ENCODE peak calls at places on chromosomes 7 and 10, in five cellular contexts. D is ovary; G is K562; C is tibial nerve; N is naive thymus-derived CD4-positive, alpha-beta T cell. K is an unnamed sample.

GRCh38 chr10:29634764-29635625 is at the start of gene SVIL:
- DNase-seq in D (peak; percentile 87), G (no peak), C (peak; percentile 70), N (no peak), K (no peak)

GRCh38 chr10:50310560-50311174 is 59.4 kb upstream of the ASAH2 start:
- DNase-seq in D (no peak), G (peak; percentile 76), C (no peak), N (no peak), K (peak; percentile 50)

GRCh38 chr7:46525876-46526275 is 604.8 kb upstream of the IGFBP3 start:
- DNase-seq in D (no peak), G (no peak), C (no peak), N (no peak), K (no peak)

GRCh38 chr10:132517951-132518521 is 19.6 kb upstream of the INPP5A start:
- DNase-seq in D (peak; percentile 48), G (peak; percentile 33), C (no peak), N (no peak), K (no peak)

GRCh38 chr7:55247466-55247865 is 117.7 kb upstream of the LANCL2 start:
- DNase-seq in D (no peak), G (no peak), C (no peak), N (no peak), K (no peak)

GRCh38 chr10:83166344-83166743 is 973.0 kb upstream of the GHITM start:
- DNase-seq in D (no peak), G (no peak), C (no peak), N (no peak), K (peak; percentile 39)

GRCh38 chr7:45978010-45978681 is 57.1 kb upstream of the IGFBP3 start:
- DNase-seq in D (no peak), G (no peak), C (no peak), N (no peak), K (peak; percentile 13)

GRCh38 chr7:132368246-132368900 is 207.9 kb downstream of the PLXNA4 start:
- DNase-seq in D (no peak), G (no peak), C (no peak), N (no peak), K (no peak)

GRCh38 chr7:108515013-108515412 is 10.9 kb downstream of the PNPLA8 start:
- DNase-seq in D (no peak), G (no peak), C (no peak), N (no peak), K (no peak)

GRCh38 chr7:33836797-33837355 is 68.5 kb upstream of the BMPER start:
- DNase-seq in D (no peak), G (peak; percentile 14), C (no peak), N (no peak), K (peak; percentile 47)

GRCh38 chr7:10401793-10402192 is 571.9 kb upstream of the PHF14 start:
- DNase-seq in D (no peak), G (no peak), C (no peak), N (no peak), K (no peak)

GRCh38 chr10:23157691-23158369 is 34.3 kb upstream of the PTF1A start:
- DNase-seq in D (no peak), G (peak; percentile 51), C (no peak), N (no peak), K (no peak)

GRCh38 chr10:78594938-78595645 is 473.7 kb upstream of the ZMIZ1 start:
- DNase-seq in D (no peak), G (no peak), C (no peak), N (no peak), K (no peak)

GRCh38 chr7:150852371-150852905 is at the start of gene AOC1:
- DNase-seq in D (no peak), G (no peak), C (no peak), N (no peak), K (no peak)

GRCh38 chr7:67343566-67343965 is 346.9 kb downstream of the TYW1 start:
- DNase-seq in D (no peak), G (no peak), C (no peak), N (no peak), K (no peak)

GRCh38 chr7:52352019-52352418 is 683.4 kb upstream of the POM121L12 start:
- DNase-seq in D (no peak), G (no peak), C (no peak), N (no peak), K (no peak)

GRCh38 chr7:98075801-98076200 is 30.9 kb upstream of the LMTK2 start:
- DNase-seq in D (no peak), G (no peak), C (no peak), N (no peak), K (no peak)

GRCh38 chr10:99579971-99580370 is 40.3 kb downstream of the SLC25A28 start:
- DNase-seq in D (no peak), G (no peak), C (no peak), N (no peak), K (no peak)

GRCh38 chr7:53191296-53191695 is 155.9 kb downstream of the POM121L12 start:
- DNase-seq in D (no peak), G (no peak), C (no peak), N (no peak), K (no peak)

GRCh38 chr7:80172387-80172786 is 37.8 kb downstream of the GNAI1 start:
- DNase-seq in D (no peak), G (no peak), C (no peak), N (no peak), K (no peak)

GRCh38 chr10:88793747-88794299 is 8.7 kb upstream of the LIPM start:
- DNase-seq in D (no peak), G (no peak), C (no peak), N (no peak), K (no peak)

GRCh38 chr10:36840793-36841192 is 284.6 kb upstream of the ANKRD30A start:
- DNase-seq in D (no peak), G (no peak), C (no peak), N (no peak), K (no peak)

GRCh38 chr7:27992755-27993478 is 187.7 kb downstream of the JAZF1 start:
- DNase-seq in D (peak; percentile 31), G (no peak), C (no peak), N (no peak), K (no peak)

GRCh38 chr10:58237014-58237830 is 30.5 kb downstream of the IPMK start:
- DNase-seq in D (no peak), G (no peak), C (no peak), N (no peak), K (no peak)

GRCh38 chr7:22216309-22216708 is 140.6 kb downstream of the RAPGEF5 start:
- DNase-seq in D (no peak), G (no peak), C (no peak), N (no peak), K (no peak)

GRCh38 chr7:46054290-46054689 is 133.2 kb upstream of the IGFBP3 start:
- DNase-seq in D (no peak), G (no peak), C (no peak), N (no peak), K (no peak)

GRCh38 chr7:25643285-25643684 is 415.0 kb upstream of the NPVF start:
- DNase-seq in D (no peak), G (no peak), C (no peak), N (no peak), K (no peak)
- H3K4me3 ChIP-seq in D (no peak overlapping the region), G (no peak overlapping the region), C (no peak overlapping the region), N (no peak overlapping the region), K (no peak overlapping the region)

GRCh38 chr10:24665001-24665400 is 58.7 kb downstream of the ARHGAP21 start:
- DNase-seq in D (no peak), G (no peak), C (no peak), N (no peak), K (no peak)
- H3K36me3 ChIP-seq in D (no peaks in the 10 kb centered on the region), G (peaks cover 28% of the 10 kb centered on the region), C (no peaks in the 10 kb centered on the region), N (no peaks in the 10 kb centered on the region), K (no peaks in the 10 kb centered on the region)

GRCh38 chr10:35423505-35424306 is 87.4 kb downstream of the CCNY start:
- DNase-seq in D (no peak), G (no peak), C (no peak), N (no peak), K (no peak)

GRCh38 chr10:35422236-35422635 is 85.9 kb downstream of the CCNY start:
- DNase-seq in D (no peak), G (no peak), C (no peak), N (no peak), K (no peak)

GRCh38 chr10:35420827-35421552 is 84.7 kb downstream of the CCNY start:
- DNase-seq in D (no peak), G (no peak), C (no peak), N (no peak), K (no peak)

GRCh38 chr10:35420044-35420443 is 83.7 kb downstream of the CCNY start:
- DNase-seq in D (no peak), G (no peak), C (no peak), N (no peak), K (no peak)

DNA sequence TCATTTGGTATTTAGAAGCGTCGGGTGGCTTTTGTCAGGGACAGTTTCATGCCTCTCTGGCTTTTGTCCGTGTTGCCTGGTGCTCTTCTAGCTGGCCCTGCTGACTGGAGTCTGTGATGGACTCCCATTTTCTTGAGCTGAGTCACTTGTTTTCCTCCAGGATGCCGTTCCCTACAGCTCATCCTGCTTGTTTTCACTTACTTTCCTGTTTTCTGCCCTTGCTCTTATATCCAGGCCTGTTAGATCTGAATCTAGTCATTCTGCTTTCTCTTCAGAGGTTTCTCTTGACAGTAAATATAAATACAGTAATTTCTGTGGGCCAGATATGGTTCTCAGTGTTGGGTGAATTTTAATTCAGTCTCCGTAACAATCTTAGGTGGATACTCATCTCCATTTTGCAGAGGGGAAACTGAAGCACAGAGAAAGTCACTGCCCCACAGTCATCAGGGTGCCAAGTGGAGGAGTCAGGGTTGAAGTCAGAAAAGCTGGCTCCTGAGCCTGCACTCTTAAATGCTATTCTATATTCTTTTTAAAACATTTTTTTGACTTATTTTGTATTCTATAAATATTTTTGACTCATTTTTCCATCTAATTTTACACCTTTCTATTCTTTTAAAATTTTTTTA is 85.4 kb downstream of the CCNY start:
- DNase-seq in D (peak; percentile 58), G (no peak), C (peak; percentile 26), N (no peak), K (no peak)
- H3K4me1 ChIP-seq in D (peaks cover 17% of the 10 kb centered on the region), G (no peaks in the 10 kb centered on the region), C (peaks cover 86% of the 10 kb centered on the region), N (peaks cover 14% of the 10 kb centered on the region), K (peaks cover 9% of the 10 kb centered on the region)

DNA sequence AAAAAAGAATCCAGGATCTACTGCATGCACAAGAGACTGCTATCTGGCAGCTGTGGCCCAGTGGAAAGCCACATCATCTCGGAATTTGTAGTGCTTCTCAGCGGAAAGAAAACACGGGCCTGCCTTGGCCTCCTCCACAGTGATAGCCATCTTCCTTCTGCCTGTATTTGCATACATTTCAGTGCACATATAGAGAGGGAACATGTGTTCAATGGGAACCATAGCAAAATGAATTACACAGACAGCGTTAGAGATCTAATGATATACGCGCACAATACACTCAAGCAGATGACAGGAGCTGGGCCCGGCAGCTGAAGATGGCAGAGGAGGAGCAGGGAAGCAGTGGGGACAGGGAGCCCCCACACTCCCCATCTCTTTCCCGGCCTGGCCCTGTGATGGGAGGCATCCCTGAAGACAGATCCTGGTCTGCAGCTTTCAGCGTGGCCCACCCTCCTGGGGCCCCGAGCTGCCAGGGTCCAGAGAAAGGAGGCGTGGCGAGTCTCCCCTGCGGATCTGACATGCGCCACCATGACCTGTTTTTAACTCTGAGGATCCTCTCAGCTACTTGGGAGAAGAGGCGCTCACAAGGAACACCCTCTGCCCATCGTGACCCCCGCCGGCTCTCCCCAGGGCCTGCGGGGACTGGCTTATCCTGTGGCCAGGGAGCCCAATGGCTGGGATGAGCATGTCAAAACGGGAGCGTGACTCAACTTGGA is 93.9 kb downstream of the EBF3 start:
- DNase-seq in D (no peak), G (no peak), C (no peak), N (no peak), K (no peak)
- H3K4me3 ChIP-seq in D (no peak overlapping the region), G (no peak overlapping the region), C (no peak overlapping the region), N (no peak overlapping the region), K (no peak overlapping the region)

GRCh38 chr7:149432121-149432691 is 28.7 kb downstream of the ZNF777 start:
- DNase-seq in D (no peak), G (no peak), C (no peak), N (no peak), K (no peak)
- H3K36me3 ChIP-seq in D (no peaks in the 10 kb centered on the region), G (peaks cover 60% of the 10 kb centered on the region), C (peaks cover 18% of the 10 kb centered on the region), N (no peaks in the 10 kb centered on the region), K (peaks cover 10% of the 10 kb centered on the region)